ENCODE peak calls at places on chromosomes 2 and 18, in seven cellular contexts. One of them, this sample, is unnamed.

GRCh38 chr18:50819727-50820378 is at the start of gene MRO:
- DNase-seq in PC-9: peak
- DNase-seq in type B pancreatic cell: peak
- DNase-seq in ovary: peak
- DNase-seq in activated CD8-positive, alpha-beta memory T cell treated with anti-CD3 and anti-CD28 coated beads, Interleukin-2, amount 50 U/mL, for 48 hours: peak
- DNase-seq in A549: peak
- DNase-seq in AG09319: peak
- DNase-seq in this sample: peak

GRCh38 chr18:59884331-59884730 is 15.5 kb upstream of the PMAIP1 start:
- DNase-seq in ovary: no peak
- DNase-seq in AG09319: no peak
- DNase-seq in A549: no peak
- DNase-seq in activated CD8-positive, alpha-beta memory T cell treated with anti-CD3 and anti-CD28 coated beads, Interleukin-2, amount 50 U/mL, for 48 hours: no peak
- DNase-seq in PC-9: no peak
- DNase-seq in type B pancreatic cell: no peak
- DNase-seq in this sample: no peak

GRCh38 chr2:121210691-121211090 is 74.3 kb downstream of the TFCP2L1 start:
- DNase-seq in PC-9: no peak
- DNase-seq in activated CD8-positive, alpha-beta memory T cell treated with anti-CD3 and anti-CD28 coated beads, Interleukin-2, amount 50 U/mL, for 48 hours: no peak
- DNase-seq in type B pancreatic cell: no peak
- DNase-seq in ovary: no peak
- DNase-seq in AG09319: no peak
- DNase-seq in A549: peak
- DNase-seq in this sample: no peak

GRCh38 chr2:96402591-96402990 is 67.0 kb downstream of the NCAPH start:
- DNase-seq in AG09319: no peak
- DNase-seq in activated CD8-positive, alpha-beta memory T cell treated with anti-CD3 and anti-CD28 coated beads, Interleukin-2, amount 50 U/mL, for 48 hours: no peak
- DNase-seq in A549: no peak
- DNase-seq in ovary: no peak
- DNase-seq in PC-9: no peak
- DNase-seq in type B pancreatic cell: no peak
- DNase-seq in this sample: no peak

GRCh38 chr2:24365051-24365450 is 4.7 kb upstream of the ITSN2 start:
- DNase-seq in AG09319: no peak
- DNase-seq in A549: no peak
- DNase-seq in ovary: peak
- DNase-seq in type B pancreatic cell: no peak
- DNase-seq in PC-9: peak
- DNase-seq in activated CD8-positive, alpha-beta memory T cell treated with anti-CD3 and anti-CD28 coated beads, Interleukin-2, amount 50 U/mL, for 48 hours: no peak
- DNase-seq in this sample: no peak

GRCh38 chr18:49899647-49900330 is 86.5 kb upstream of the ACAA2 start:
- DNase-seq in type B pancreatic cell: no peak
- DNase-seq in AG09319: no peak
- DNase-seq in PC-9: no peak
- DNase-seq in ovary: no peak
- DNase-seq in activated CD8-positive, alpha-beta memory T cell treated with anti-CD3 and anti-CD28 coated beads, Interleukin-2, amount 50 U/mL, for 48 hours: no peak
- DNase-seq in A549: no peak
- DNase-seq in this sample: no peak

GRCh38 chr18:77702686-77703085 is 453.0 kb downstream of the GALR1 start:
- DNase-seq in type B pancreatic cell: no peak
- DNase-seq in PC-9: peak
- DNase-seq in A549: peak
- DNase-seq in ovary: no peak
- DNase-seq in activated CD8-positive, alpha-beta memory T cell treated with anti-CD3 and anti-CD28 coated beads, Interleukin-2, amount 50 U/mL, for 48 hours: no peak
- DNase-seq in AG09319: no peak
- DNase-seq in this sample: no peak

GRCh38 chr2:19488009-19488691 is 129.7 kb upstream of the OSR1 start:
- DNase-seq in AG09319: peak
- DNase-seq in activated CD8-positive, alpha-beta memory T cell treated with anti-CD3 and anti-CD28 coated beads, Interleukin-2, amount 50 U/mL, for 48 hours: no peak
- DNase-seq in ovary: no peak
- DNase-seq in type B pancreatic cell: no peak
- DNase-seq in A549: peak
- DNase-seq in PC-9: peak
- DNase-seq in this sample: no peak

GRCh38 chr2:160317113-160318099 is 117.3 kb upstream of the ITGB6 start:
- DNase-seq in type B pancreatic cell: no peak
- DNase-seq in ovary: no peak
- DNase-seq in AG09319: no peak
- DNase-seq in activated CD8-positive, alpha-beta memory T cell treated with anti-CD3 and anti-CD28 coated beads, Interleukin-2, amount 50 U/mL, for 48 hours: no peak
- DNase-seq in PC-9: no peak
- DNase-seq in A549: no peak
- DNase-seq in this sample: no peak

GRCh38 chr18:70288171-70288850 is 534 bp upstream of the SOCS6 start:
- DNase-seq in ovary: peak
- DNase-seq in PC-9: no peak
- DNase-seq in AG09319: no peak
- DNase-seq in A549: no peak
- DNase-seq in activated CD8-positive, alpha-beta memory T cell treated with anti-CD3 and anti-CD28 coated beads, Interleukin-2, amount 50 U/mL, for 48 hours: no peak
- DNase-seq in type B pancreatic cell: peak
- DNase-seq in this sample: no peak

GRCh38 chr2:208356846-208357574 is 49.6 kb upstream of the PTH2R start:
- DNase-seq in AG09319: no peak
- DNase-seq in A549: no peak
- DNase-seq in PC-9: no peak
- DNase-seq in activated CD8-positive, alpha-beta memory T cell treated with anti-CD3 and anti-CD28 coated beads, Interleukin-2, amount 50 U/mL, for 48 hours: no peak
- DNase-seq in ovary: no peak
- DNase-seq in type B pancreatic cell: no peak
- DNase-seq in this sample: no peak

GRCh38 chr2:135776367-135776766 is 34.7 kb downstream of the UBXN4 start:
- DNase-seq in PC-9: no peak
- DNase-seq in type B pancreatic cell: no peak
- DNase-seq in ovary: no peak
- DNase-seq in A549: no peak
- DNase-seq in activated CD8-positive, alpha-beta memory T cell treated with anti-CD3 and anti-CD28 coated beads, Interleukin-2, amount 50 U/mL, for 48 hours: no peak
- DNase-seq in AG09319: no peak
- DNase-seq in this sample: no peak

GRCh38 chr2:218902427-218902826 is 21.8 kb downstream of the WNT10A start:
- DNase-seq in A549: no peak
- DNase-seq in type B pancreatic cell: no peak
- DNase-seq in ovary: no peak
- DNase-seq in AG09319: no peak
- DNase-seq in activated CD8-positive, alpha-beta memory T cell treated with anti-CD3 and anti-CD28 coated beads, Interleukin-2, amount 50 U/mL, for 48 hours: no peak
- DNase-seq in PC-9: no peak
- DNase-seq in this sample: no peak

GRCh38 chr18:65221736-65222135 is 529.1 kb upstream of the CDH7 start:
- DNase-seq in A549: no peak
- DNase-seq in PC-9: no peak
- DNase-seq in activated CD8-positive, alpha-beta memory T cell treated with anti-CD3 and anti-CD28 coated beads, Interleukin-2, amount 50 U/mL, for 48 hours: no peak
- DNase-seq in type B pancreatic cell: no peak
- DNase-seq in AG09319: no peak
- DNase-seq in ovary: no peak
- DNase-seq in this sample: no peak

GRCh38 chr2:116819355-116819754 is 995.1 kb upstream of the DDX18 start:
- DNase-seq in type B pancreatic cell: no peak
- DNase-seq in A549: no peak
- DNase-seq in activated CD8-positive, alpha-beta memory T cell treated with anti-CD3 and anti-CD28 coated beads, Interleukin-2, amount 50 U/mL, for 48 hours: no peak
- DNase-seq in ovary: no peak
- DNase-seq in AG09319: no peak
- DNase-seq in PC-9: no peak
- DNase-seq in this sample: no peak

GRCh38 chr2:121611730-121612705 is 37.2 kb downstream of the CLASP1 start:
- DNase-seq in AG09319: no peak
- DNase-seq in activated CD8-positive, alpha-beta memory T cell treated with anti-CD3 and anti-CD28 coated beads, Interleukin-2, amount 50 U/mL, for 48 hours: no peak
- DNase-seq in ovary: no peak
- DNase-seq in PC-9: no peak
- DNase-seq in type B pancreatic cell: no peak
- DNase-seq in A549: no peak
- DNase-seq in this sample: no peak

GRCh38 chr2:241724259-241724974 is 10.0 kb upstream of the D2HGDH start:
- DNase-seq in type B pancreatic cell: no peak
- DNase-seq in AG09319: no peak
- DNase-seq in activated CD8-positive, alpha-beta memory T cell treated with anti-CD3 and anti-CD28 coated beads, Interleukin-2, amount 50 U/mL, for 48 hours: no peak
- DNase-seq in ovary: no peak
- DNase-seq in A549: no peak
- DNase-seq in PC-9: no peak
- DNase-seq in this sample: no peak

GRCh38 chr2:224175010-224175409 is 135.9 kb upstream of the SERPINE2 start:
- DNase-seq in activated CD8-positive, alpha-beta memory T cell treated with anti-CD3 and anti-CD28 coated beads, Interleukin-2, amount 50 U/mL, for 48 hours: no peak
- DNase-seq in A549: no peak
- DNase-seq in ovary: no peak
- DNase-seq in PC-9: no peak
- DNase-seq in type B pancreatic cell: no peak
- DNase-seq in AG09319: no peak
- DNase-seq in this sample: no peak

GRCh38 chr2:105934467-105934866 is 189.8 kb downstream of the NCK2 start:
- DNase-seq in ovary: no peak
- DNase-seq in activated CD8-positive, alpha-beta memory T cell treated with anti-CD3 and anti-CD28 coated beads, Interleukin-2, amount 50 U/mL, for 48 hours: peak
- DNase-seq in type B pancreatic cell: no peak
- DNase-seq in PC-9: no peak
- DNase-seq in A549: no peak
- DNase-seq in AG09319: no peak
- DNase-seq in this sample: peak

GRCh38 chr2:57821085-57821484 is 225.5 kb upstream of the VRK2 start:
- DNase-seq in A549: no peak
- DNase-seq in AG09319: no peak
- DNase-seq in activated CD8-positive, alpha-beta memory T cell treated with anti-CD3 and anti-CD28 coated beads, Interleukin-2, amount 50 U/mL, for 48 hours: no peak
- DNase-seq in ovary: no peak
- DNase-seq in type B pancreatic cell: no peak
- DNase-seq in PC-9: no peak
- DNase-seq in this sample: no peak

GRCh38 chr2:107740300-107740699 is 86.4 kb upstream of the RGPD4 start:
- DNase-seq in PC-9: no peak
- DNase-seq in AG09319: no peak
- DNase-seq in type B pancreatic cell: no peak
- DNase-seq in A549: no peak
- DNase-seq in ovary: no peak
- DNase-seq in activated CD8-positive, alpha-beta memory T cell treated with anti-CD3 and anti-CD28 coated beads, Interleukin-2, amount 50 U/mL, for 48 hours: no peak
- DNase-seq in this sample: no peak

GRCh38 chr2:79855264-79856006 is 342.6 kb downstream of the CTNNA2 start:
- DNase-seq in activated CD8-positive, alpha-beta memory T cell treated with anti-CD3 and anti-CD28 coated beads, Interleukin-2, amount 50 U/mL, for 48 hours: no peak
- DNase-seq in A549: peak
- DNase-seq in PC-9: no peak
- DNase-seq in type B pancreatic cell: no peak
- DNase-seq in ovary: no peak
- DNase-seq in AG09319: no peak
- DNase-seq in this sample: no peak

This sample was measured in activated effector memory CD4-positive, alpha-beta T cell treated with anti-CD3 and anti-CD28 coated beads, Interleukin-2, amount 50 U/mL, for 16 hours.